ENCODE peak calls at places on chromosomes 5 and 9, in four cellular contexts. I is HEK293T, C is HepG2, T is K562. S is an unnamed sample.

GRCh38 chr9:93059097-93059959 is 827 bp downstream of the SUSD3 start:
- DNase-seq in I (no peak), C (no peak), T (peak), S (no peak)

GRCh38 chr5:172564883-172565282 is 76.2 kb upstream of the NEURL1B start:
- DNase-seq in I (no peak), C (no peak), T (no peak), S (no peak)

GRCh38 chr5:54301215-54301614 is 9.2 kb downstream of the ARL15 start:
- DNase-seq in I (no peak), C (no peak), T (no peak), S (no peak)

GRCh38 chr5:62684310-62684709 is 105.7 kb downstream of the LRRC70 start:
- DNase-seq in I (no peak), C (no peak), T (no peak), S (no peak)

GRCh38 chr5:64074533-64074932 is 91.1 kb upstream of the RNF180 start:
- DNase-seq in I (peak), C (peak), T (peak), S (peak)

GRCh38 chr9:126371007-126371870 is 44.6 kb downstream of the MVB12B start:
- DNase-seq in I (no peak), C (peak), T (no peak), S (peak)

GRCh38 chr9:29906065-29906464 is 2332.8 kb upstream of the C9orf72 start:
- DNase-seq in I (no peak), C (peak), T (no peak), S (no peak)

GRCh38 chr9:114164191-114164794 is 9.0 kb downstream of the COL27A1 start:
- DNase-seq in I (no peak), C (no peak), T (no peak), S (no peak)

GRCh38 chr5:155475318-155475717 is 461.8 kb downstream of the KIF4B start:
- DNase-seq in I (no peak), C (no peak), T (no peak), S (no peak)

GRCh38 chr9:37949576-37949975 is 45.6 kb upstream of the SLC25A51 start:
- DNase-seq in I (no peak), C (no peak), T (no peak), S (no peak)

GRCh38 chr5:171724771-171725609 is 60.6 kb upstream of the SMIM23 start:
- DNase-seq in I (no peak), C (no peak), T (no peak), S (no peak)

GRCh38 chr5:149007174-149007573 is 55.7 kb downstream of the SH3TC2 start:
- DNase-seq in I (no peak), C (no peak), T (no peak), S (no peak)

GRCh38 chr5:43802119-43802518 is 199.1 kb downstream of the NNT start:
- DNase-seq in I (no peak), C (no peak), T (no peak), S (no peak)

GRCh38 chr5:132257131-132258101 is at the start of gene PDLIM4:
- DNase-seq in I (peak), C (no peak), T (peak), S (peak)

GRCh38 chr5:74182603-74183002 is 457.9 kb downstream of the ENC1 start:
- DNase-seq in I (no peak), C (no peak), T (no peak), S (no peak)

GRCh38 chr9:123710299-123710698 is 219.6 kb downstream of the DENND1A start:
- DNase-seq in I (no peak), C (no peak), T (no peak), S (no peak)

GRCh38 chr5:151158287-151158661 is 695 bp upstream of the ANXA6 start:
- DNase-seq in I (no peak), C (peak), T (peak), S (peak)

GRCh38 chr5:176542596-176543427 is 5.6 kb upstream of the RNF44 start:
- DNase-seq in I (peak), C (no peak), T (peak), S (peak)

GRCh38 chr5:70491-70890 is 21.5 kb upstream of the PLEKHG4B start:
- DNase-seq in I (no peak), C (no peak), T (no peak), S (no peak)

GRCh38 chr5:134568761-134569725 is 43.6 kb downstream of the JADE2 start:
- DNase-seq in I (no peak), C (no peak), T (no peak), S (no peak)

GRCh38 chr5:34474573-34475021 is 181.5 kb upstream of the RAI14 start:
- DNase-seq in I (peak), C (peak), T (peak), S (no peak)

DNA sequence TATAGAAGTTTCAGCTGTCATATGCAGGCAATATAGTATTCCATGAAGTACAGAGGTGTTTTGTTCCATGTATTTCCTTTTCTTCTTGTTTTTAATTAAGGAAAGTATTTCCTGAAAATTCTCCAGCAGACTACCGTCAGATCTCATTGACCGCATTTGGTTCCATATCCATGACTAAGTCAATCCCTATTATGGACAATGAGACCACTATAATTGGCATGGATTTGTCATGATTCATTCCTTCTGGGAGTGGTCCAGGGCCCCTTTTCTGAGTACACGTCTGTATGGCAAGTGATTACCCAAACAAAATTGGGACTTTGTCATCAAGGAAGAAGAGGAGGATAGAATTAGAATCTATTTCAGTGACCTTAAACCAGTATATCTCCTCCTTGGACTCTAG is 283.2 kb upstream of the CLINT1 start:
- DNase-seq in I (no peak), C (no peak), T (no peak), S (no peak)
- TF ChIP-seq ELF4 in I (no peak), C (no peak), T (no peak), S (no peak)

GRCh38 chr5:59187772-59188347 is 605.0 kb downstream of the RAB3C start:
- DNase-seq in I (no peak), C (no peak), T (no peak), S (no peak)
- TF ChIP-seq ELF4 in I (no peak), C (no peak), T (no peak), S (no peak)

GRCh38 chr5:179158556-179158955 is 98.4 kb downstream of the ZNF354C start:
- DNase-seq in I (no peak), C (no peak), T (no peak), S (peak)
- TF ChIP-seq ELF4 in I (no peak), C (no peak), T (no peak), S (no peak)

DNA sequence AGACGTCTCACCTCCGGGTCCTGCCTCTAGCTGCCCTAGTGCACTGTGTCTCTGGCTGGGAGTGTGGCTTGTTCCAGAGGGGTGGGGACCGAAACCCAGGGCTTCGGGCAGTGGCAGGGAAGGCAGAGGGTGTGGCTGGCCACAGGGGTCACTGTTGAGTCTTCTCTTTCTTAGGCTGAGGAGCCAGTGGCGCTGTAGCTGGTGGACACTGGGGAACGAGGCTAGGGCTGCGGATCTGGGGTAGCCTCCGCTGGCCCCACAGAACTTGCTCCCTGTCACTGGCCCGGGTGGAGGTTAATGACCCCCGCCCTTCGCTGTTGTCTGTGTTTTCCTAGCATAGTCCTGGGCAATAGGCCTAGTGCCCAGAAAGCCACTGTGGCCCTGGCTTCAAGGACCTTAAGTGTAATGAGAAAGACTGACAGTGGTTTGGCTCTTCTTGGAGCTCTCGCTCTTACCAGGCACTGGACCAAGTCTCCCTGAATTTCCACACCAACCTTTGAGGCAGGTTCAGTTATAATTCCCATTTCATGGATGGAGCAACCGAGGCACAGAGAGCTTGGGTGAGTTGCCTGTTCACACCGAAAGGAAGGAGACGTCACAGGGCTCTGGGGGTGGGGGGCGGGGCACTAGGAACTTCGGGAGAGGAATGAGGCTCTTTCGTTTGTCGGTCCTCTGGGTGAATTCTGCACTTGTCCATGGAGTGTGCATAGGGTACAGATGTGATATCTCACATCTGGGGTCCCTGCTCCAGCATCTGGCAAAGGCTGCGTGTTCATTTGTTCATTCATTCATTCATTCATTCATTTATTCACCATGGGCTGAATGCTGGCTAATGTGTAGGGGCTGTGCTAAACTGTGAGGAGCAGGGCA is 4.8 kb upstream of the IER5L start:
- DNase-seq in I (peak), C (peak), T (peak), S (peak)
- TF ChIP-seq ELF4 in I (no peak), C (no peak), T (no peak), S (no peak)

GRCh38 chr9:82333671-82334070 is 345.1 kb downstream of the SPATA31D1 start:
- DNase-seq in I (no peak), C (no peak), T (no peak), S (no peak)
- TF ChIP-seq ELF4 in I (no peak), C (no peak), T (no peak), S (no peak)

DNA sequence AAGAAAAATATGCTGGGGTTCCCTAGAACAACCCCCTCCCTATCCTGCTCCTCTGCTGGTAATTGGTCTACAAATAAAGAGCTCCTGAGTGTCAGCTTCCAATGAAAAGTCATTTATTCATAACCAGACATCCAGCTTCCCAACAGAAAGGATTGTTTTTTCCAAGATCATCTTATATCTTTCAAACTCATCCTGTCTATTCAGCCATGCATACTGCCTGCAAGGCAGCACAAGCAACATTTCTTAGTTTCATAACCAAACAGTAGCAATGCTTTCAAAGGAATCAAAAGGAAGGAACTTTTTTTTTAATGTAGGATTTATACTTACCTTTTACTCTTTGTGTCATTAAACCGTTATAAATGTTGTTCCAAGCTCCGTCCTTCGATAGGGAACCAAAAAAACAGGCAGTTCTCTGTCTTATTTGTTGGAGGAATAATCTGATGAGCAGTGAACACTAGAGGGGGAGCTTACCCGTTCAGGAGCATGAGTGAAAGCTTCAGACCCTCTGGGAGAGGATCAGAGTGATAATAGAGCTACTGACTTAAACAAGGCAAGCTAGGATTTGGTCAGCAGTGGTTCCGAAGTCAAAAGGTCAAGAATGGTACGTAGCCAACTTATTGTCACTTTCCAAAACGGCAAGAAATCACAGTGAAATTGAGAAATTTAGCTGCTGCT is 893.1 kb downstream of the NR2F1-AS1 start:
- DNase-seq in I (peak), C (peak), T (no peak), S (no peak)
- TF ChIP-seq ELF4 in I (no peak), C (no peak), T (no peak), S (no peak)

DNA sequence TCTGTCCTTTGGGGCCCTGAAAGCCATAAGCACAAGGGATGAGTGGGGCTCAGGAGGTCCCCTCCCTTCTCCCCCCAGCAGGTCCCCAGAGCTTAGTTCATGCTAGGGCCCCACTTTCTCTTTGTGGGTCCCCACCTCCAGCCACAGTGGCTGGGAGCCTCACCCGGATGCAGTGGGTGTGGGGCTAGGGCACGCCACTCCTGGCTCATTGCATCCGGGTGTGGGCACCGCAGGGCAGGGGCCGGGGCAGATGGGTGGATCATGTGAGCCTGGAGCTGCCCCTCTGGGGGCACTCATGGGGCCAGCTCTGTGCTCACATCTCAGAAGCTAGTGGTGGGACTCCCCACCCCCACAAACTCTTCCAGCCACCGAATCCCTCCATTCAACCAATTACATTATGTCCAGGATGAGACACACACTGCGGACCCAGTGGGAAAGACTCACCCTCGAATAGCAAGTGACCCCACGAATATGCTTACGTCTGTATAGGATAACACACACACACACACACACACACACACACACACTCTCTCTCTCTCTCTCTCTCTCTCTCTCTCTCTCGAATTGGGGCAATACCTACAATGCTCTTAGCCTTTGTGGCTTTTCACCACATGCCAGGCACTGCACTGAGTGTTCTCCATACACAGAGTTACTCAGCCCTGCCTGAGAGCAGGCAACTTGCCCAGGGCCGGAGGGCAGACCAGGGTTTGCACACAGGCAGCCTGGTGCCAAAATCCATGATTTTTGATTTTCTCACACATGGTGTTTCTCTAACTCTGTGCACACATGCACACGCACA is 16.8 kb upstream of the PHYKPL start:
- DNase-seq in I (no peak), C (no peak), T (no peak), S (no peak)
- TF ChIP-seq ELF4 in I (no peak), C (no peak), T (no peak), S (no peak)

DNA sequence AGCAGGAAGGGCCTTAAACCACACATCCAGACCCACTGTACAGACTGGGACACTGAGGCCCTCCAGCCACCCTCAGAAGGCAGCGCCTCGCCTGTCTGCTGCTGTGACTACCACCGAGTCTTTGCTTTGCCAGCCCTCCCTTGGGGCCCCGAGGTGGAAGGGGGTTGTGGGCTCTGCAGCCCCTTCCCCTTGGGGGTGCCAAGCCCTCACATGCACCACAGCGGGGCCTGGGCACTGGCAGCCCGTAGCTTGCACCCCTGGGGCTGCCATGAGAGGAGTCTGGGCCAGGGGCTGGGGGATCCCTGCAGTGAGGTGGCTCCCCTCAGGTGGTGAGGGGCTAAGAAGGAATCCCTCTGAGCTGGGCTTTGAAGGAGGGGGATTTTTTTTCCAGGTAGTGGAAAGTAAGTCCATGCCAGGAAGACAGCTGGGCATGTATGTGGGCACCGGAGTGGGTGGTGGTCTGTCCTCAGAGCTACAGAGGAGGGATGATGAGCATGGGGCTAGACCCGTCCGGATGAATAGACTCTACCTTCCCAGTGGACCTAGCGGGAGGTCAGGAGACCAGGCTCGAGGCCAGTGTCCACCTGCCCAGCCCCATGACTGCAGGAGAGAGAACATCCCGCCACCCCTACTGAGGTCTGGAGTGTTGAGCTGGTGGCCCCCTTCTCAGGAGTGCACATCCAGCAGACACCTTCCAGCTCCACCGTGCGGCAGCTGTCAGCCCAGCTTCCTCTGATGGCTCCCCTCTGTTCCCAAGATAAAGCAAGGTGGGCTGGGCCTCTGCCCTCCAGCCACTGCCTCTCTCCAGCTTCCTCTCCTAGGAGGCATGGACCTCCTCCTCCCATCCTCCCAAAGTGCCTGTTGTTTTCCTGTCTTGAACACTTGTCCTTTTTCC is 15.9 kb downstream of the FLT4 start:
- DNase-seq in I (no peak), C (no peak), T (no peak), S (no peak)
- TF ChIP-seq ELF4 in I (no peak), C (no peak), T (no peak), S (no peak)